ENCODE peak calls at places on chromosome 14, in seven cellular contexts. F, Y, Q, C, Z, X and E are unnamed samples.

GRCh38 chr14:90447720-90448497 is 51.1 kb downstream of the CALM1 start:
- DNase-seq in F (no peak), Y (no peak), Q (no peak), C (no peak), Z (no peak), X (no peak), E (no peak)

GRCh38 chr14:70660967-70661871 is 19.5 kb downstream of the TTC9 start:
- DNase-seq in F (no peak), Y (no peak), Q (no peak), C (no peak), Z (no peak), X (no peak), E (no peak)

GRCh38 chr14:99009875-99010274 is 262.1 kb downstream of the BCL11B start:
- DNase-seq in F (no peak), Y (no peak), Q (no peak), C (no peak), Z (no peak), X (no peak), E (no peak)

GRCh38 chr14:35138585-35138984 is 16.2 kb downstream of the PRORP start:
- DNase-seq in F (no peak), Y (no peak), Q (no peak), C (no peak), Z (no peak), X (no peak), E (no peak)

GRCh38 chr14:89032086-89032649 is 207.7 kb downstream of the TTC8 start:
- DNase-seq in F (no peak), Y (no peak), Q (no peak), C (no peak), Z (no peak), X (no peak), E (no peak)

GRCh38 chr14:35807131-35807961 is 1.7 kb downstream of the RALGAPA1 start:
- DNase-seq in F (no peak), Y (no peak), Q (no peak), C (no peak), Z (no peak), X (no peak), E (no peak)

GRCh38 chr14:48937796-48938195 is 648.4 kb downstream of the RPS29 start:
- DNase-seq in F (peak), Y (no peak), Q (no peak), C (no peak), Z (no peak), X (peak), E (no peak)

GRCh38 chr14:72236629-72237028 is 304.4 kb downstream of the RGS6 start:
- DNase-seq in F (no peak), Y (no peak), Q (no peak), C (no peak), Z (no peak), X (no peak), E (no peak)

GRCh38 chr14:99568567-99569560 is 35.1 kb downstream of the CCDC85C start:
- DNase-seq in F (no peak), Y (no peak), Q (peak), C (no peak), Z (peak), X (peak), E (no peak)